ENCODE peak calls at places on chromosomes 6 and 20, in nine cellular contexts. S is astrocyte of the spinal cord, P is heart left ventricle, B is nephron progenitor cell, A is activated B cell treated with CpG ODN at 0.5 μM for 24 hours, M is H9, Z is GM12865, Q is fibroblast of mammary gland, R is ovary. N is an unnamed sample.

GRCh38 chr20:50628853-50629674 is 62.3 kb downstream of the RIPOR3 start:
- DNase-seq in S (no peak), P (no peak), B (no peak), A (no peak), M (no peak), Z (no peak), Q (no peak), R (no peak), N (no peak)

GRCh38 chr6:155314773-155315515 is 660 bp upstream of the TFB1M start:
- DNase-seq in S (no peak), P (peak), B (no peak), A (no peak), M (no peak), Z (peak), Q (peak), R (peak), N (no peak)

GRCh38 chr20:35008411-35009342 is 53.0 kb downstream of the MYH7B start:
- DNase-seq in S (no peak), P (no peak), B (no peak), A (no peak), M (peak), Z (no peak), Q (peak), R (peak), N (no peak)

GRCh38 chr6:109447878-109448555 is 7.5 kb downstream of the SMPD2 start:
- DNase-seq in S (no peak), P (no peak), B (no peak), A (no peak), M (no peak), Z (no peak), Q (peak), R (no peak), N (no peak)

GRCh38 chr6:73798592-73798991 is 102.6 kb downstream of the CD109 start:
- DNase-seq in S (peak), P (no peak), B (no peak), A (no peak), M (peak), Z (peak), Q (peak), R (no peak), N (no peak)

GRCh38 chr6:52164319-52165094 is 21.7 kb upstream of the IL17A start:
- DNase-seq in S (no peak), P (no peak), B (no peak), A (no peak), M (no peak), Z (peak), Q (no peak), R (no peak), N (no peak)

GRCh38 chr6:6474170-6474920 is 114.2 kb upstream of the LY86 start:
- DNase-seq in S (no peak), P (no peak), B (peak), A (no peak), M (no peak), Z (no peak), Q (no peak), R (no peak), N (no peak)

GRCh38 chr6:117263353-117263927 is 1.9 kb upstream of the VGLL2 start:
- DNase-seq in S (no peak), P (no peak), B (no peak), A (no peak), M (no peak), Z (no peak), Q (no peak), R (no peak), N (no peak)

GRCh38 chr6:150975136-150975535 is 109.6 kb downstream of the MTHFD1L start:
- DNase-seq in S (no peak), P (no peak), B (no peak), A (no peak), M (no peak), Z (no peak), Q (no peak), R (no peak), N (no peak)

GRCh38 chr6:130526466-130526865 is 160.6 kb downstream of the TMEM200A start:
- DNase-seq in S (no peak), P (no peak), B (no peak), A (no peak), M (no peak), Z (peak), Q (no peak), R (no peak), N (no peak)

GRCh38 chr6:111871207-111871606 is 2.0 kb downstream of the FYN start:
- DNase-seq in S (no peak), P (no peak), B (no peak), A (no peak), M (no peak), Z (peak), Q (no peak), R (no peak), N (no peak)

GRCh38 chr6:169723991-169724553 is at the start of gene PHF10:
- DNase-seq in S (no peak), P (peak), B (peak), A (peak), M (no peak), Z (peak), Q (no peak), R (peak), N (no peak)

GRCh38 chr6:118299023-118299422 is 249.1 kb upstream of the PLN start:
- DNase-seq in S (no peak), P (no peak), B (no peak), A (no peak), M (no peak), Z (no peak), Q (no peak), R (no peak), N (no peak)

GRCh38 chr6:137894779-137895385 is 27.8 kb downstream of the TNFAIP3 start:
- DNase-seq in S (no peak), P (no peak), B (no peak), A (no peak), M (no peak), Z (no peak), Q (peak), R (no peak), N (no peak)

GRCh38 chr6:118893095-118893881 is 664 bp upstream of the ASF1A start:
- DNase-seq in S (peak), P (peak), B (peak), A (no peak), M (peak), Z (peak), Q (peak), R (peak), N (no peak)

DNA sequence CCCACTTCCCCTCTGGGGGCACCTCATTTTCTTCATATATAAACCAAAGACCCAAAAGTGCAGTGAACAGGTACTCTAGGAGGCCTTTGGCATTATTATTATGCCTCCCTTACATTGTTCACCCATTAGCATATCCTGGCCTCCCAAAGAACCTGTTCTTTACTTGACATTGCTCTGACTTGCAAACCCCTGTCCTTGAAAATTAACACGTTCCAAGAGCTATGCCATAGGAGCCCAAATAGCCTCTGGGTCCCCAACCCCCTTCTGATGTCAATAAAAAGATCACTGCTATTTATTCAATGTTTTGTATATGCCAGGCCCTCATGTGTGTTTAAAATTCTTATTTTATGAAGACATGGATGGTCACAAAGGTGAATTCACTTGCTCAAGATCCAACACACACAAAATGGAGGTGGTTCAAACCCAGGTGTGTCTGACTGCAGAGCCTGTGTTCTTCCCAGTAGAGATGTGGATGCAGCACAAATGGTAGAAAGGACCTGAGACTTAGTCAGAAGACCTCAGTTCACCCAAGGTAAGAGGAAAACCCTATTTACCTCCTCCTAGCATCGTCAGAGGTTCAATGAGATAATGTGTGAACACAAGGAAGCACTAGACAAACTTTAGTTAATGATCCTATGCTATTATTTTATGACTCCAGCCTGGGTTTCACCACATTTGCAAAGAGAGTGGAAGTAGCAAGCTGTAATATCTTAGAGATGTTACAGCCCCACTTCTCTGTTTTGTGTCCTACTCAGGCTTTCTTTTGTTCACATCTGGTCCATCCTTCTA is 36.6 kb downstream of the BCL2L1 start:
- DNase-seq in S (no peak), P (no peak), B (no peak), A (no peak), M (no peak), Z (no peak), Q (no peak), R (no peak), N (no peak)
- TF ChIP-seq CTCF in S (no peak), P (no peak), B (no peak), A (no peak), M (no peak), Z (no peak), Q (no peak), R (no peak), N (no peak)

GRCh38 chr20:37392441-37393195 is 46.7 kb downstream of the SRC start:
- DNase-seq in S (no peak), P (no peak), B (no peak), A (no peak), M (no peak), Z (peak), Q (no peak), R (no peak), N (no peak)
- TF ChIP-seq CTCF in S (peak), P (peak), B (no peak), A (no peak), M (peak), Z (peak), Q (peak), R (no peak), N (peak)

GRCh38 chr6:20793174-20793573 is 258.9 kb downstream of the CDKAL1 start:
- DNase-seq in S (no peak), P (no peak), B (no peak), A (no peak), M (no peak), Z (no peak), Q (no peak), R (no peak), N (no peak)

GRCh38 chr6:20791932-20792331 is 257.7 kb downstream of the CDKAL1 start:
- DNase-seq in S (peak), P (no peak), B (no peak), A (no peak), M (no peak), Z (no peak), Q (peak), R (no peak), N (no peak)

GRCh38 chr6:20790032-20790791 is 256.0 kb downstream of the CDKAL1 start:
- DNase-seq in S (peak), P (no peak), B (no peak), A (no peak), M (no peak), Z (no peak), Q (no peak), R (no peak), N (no peak)

GRCh38 chr6:20791074-20791473 is 256.8 kb downstream of the CDKAL1 start:
- DNase-seq in S (no peak), P (no peak), B (no peak), A (no peak), M (no peak), Z (peak), Q (no peak), R (no peak), N (no peak)

GRCh38 chr6:20789162-20789561 is 254.9 kb downstream of the CDKAL1 start:
- DNase-seq in S (peak), P (no peak), B (no peak), A (no peak), M (no peak), Z (no peak), Q (peak), R (no peak), N (no peak)
- TF ChIP-seq CTCF in S (peak), P (no peak), B (no peak), A (no peak), M (peak), Z (no peak), Q (peak), R (peak), N (peak)

GRCh38 chr20:17287503-17287902 is 60.7 kb downstream of the PCSK2 start:
- DNase-seq in S (no peak), P (no peak), B (peak), A (no peak), M (no peak), Z (no peak), Q (no peak), R (no peak), N (no peak)
- TF ChIP-seq CTCF in S (no peak), P (no peak), B (no peak), A (no peak), M (peak), Z (peak), Q (peak), R (no peak), N (no peak)

N was measured in D721Med.